ENCODE peak calls at places on chromosome 19, in four cellular contexts. V, O, E and T are unnamed samples.

GRCh38 chr19:3737487-3738205 is 23.8 kb downstream of the APBA3 start:
- DNase-seq in V (no peak), O (no peak), E (no peak), T (no peak)

GRCh38 chr19:51593138-51593890 is 22.2 kb downstream of the ZNF175 start:
- DNase-seq in V (peak), O (no peak), E (no peak), T (no peak)

GRCh38 chr19:35088514-35088913 is 27.1 kb upstream of the FXYD3 start:
- DNase-seq in V (no peak), O (no peak), E (no peak), T (no peak)

GRCh38 chr19:6092329-6093286 is 17.7 kb downstream of the RFX2 start:
- DNase-seq in V (peak), O (no peak), E (peak), T (peak)

GRCh38 chr19:49335784-49336481 is 727 bp downstream of the CD37 start:
- DNase-seq in V (no peak), O (no peak), E (no peak), T (peak)

GRCh38 chr19:46181386-46181774 is 33.3 kb downstream of the IGFL2 start:
- DNase-seq in V (no peak), O (no peak), E (no peak), T (no peak)

GRCh38 chr19:54574051-54574450 is 461 bp downstream of the LILRA2 start:
- DNase-seq in V (no peak), O (no peak), E (no peak), T (no peak)

GRCh38 chr19:13181747-13182388 is 31.7 kb downstream of the IER2 start:
- DNase-seq in V (no peak), O (no peak), E (no peak), T (no peak)

GRCh38 chr19:48813123-48813911 is 2.5 kb upstream of the BCAT2 start:
- DNase-seq in V (no peak), O (no peak), E (peak), T (peak)

GRCh38 chr19:33556261-33556660 is 34.7 kb upstream of the PEPD start:
- DNase-seq in V (no peak), O (no peak), E (no peak), T (no peak)
- TF ChIP-seq ESRRA in V (no peak), O (no peak), E (no peak), T (no peak)

GRCh38 chr19:18453269-18454024 is 15.5 kb upstream of the ISYNA1 start:
- DNase-seq in V (no peak), O (no peak), E (no peak), T (no peak)
- TF ChIP-seq NR2C2 in V (no peak), O (no peak), E (no peak), T (no peak)

GRCh38 chr19:1065606-1066109 is 1.3 kb upstream of the ARHGAP45 start:
- DNase-seq in V (no peak), O (no peak), E (no peak), T (no peak)

GRCh38 chr19:1066251-1066747 is 668 bp upstream of the ARHGAP45 start:
- DNase-seq in V (no peak), O (no peak), E (peak), T (no peak)

GRCh38 chr19:1063909-1064660 is 2.9 kb upstream of the ARHGAP45 start:
- DNase-seq in V (peak), O (no peak), E (no peak), T (peak)

GRCh38 chr19:1063030-1063908 is 3.7 kb upstream of the ARHGAP45 start:
- DNase-seq in V (peak), O (no peak), E (no peak), T (peak)

GRCh38 chr19:1064661-1065605 is 2.0 kb upstream of the ARHGAP45 start:
- DNase-seq in V (no peak), O (no peak), E (no peak), T (peak)
- TF ChIP-seq ESRRA in V (no peak), O (no peak), E (no peak), T (peak)

GRCh38 chr19:18590273-18591272 is 2.0 kb downstream of the REX1BD start:
- DNase-seq in V (peak), O (no peak), E (peak), T (peak)
- TF ChIP-seq NR2C2 in V (no peak), O (no peak), E (no peak), T (no peak)